ENCODE peak calls at places on chromosomes 16 and 17, in eight cellular contexts. B, A, I, X, E, S, Y and F are unnamed samples.

GRCh38 chr17:32275060-32276042 is 9.7 kb downstream of the RHBDL3 start:
- DNase-seq in B (peak), A (peak), I (peak), X (no peak), E (peak), S (no peak), Y (no peak), F (no peak)

GRCh38 chr16:85612801-85613608 is at the start of gene GSE1:
- DNase-seq in B (peak), A (peak), I (peak), X (peak), E (peak), S (peak), Y (peak), F (peak)

GRCh38 chr17:61579961-61580360 is 11.1 kb downstream of the NACA2 start:
- DNase-seq in B (no peak), A (no peak), I (no peak), X (no peak), E (no peak), S (no peak), Y (no peak), F (no peak)

GRCh38 chr17:60565233-60565632 is 34.8 kb upstream of the PPM1D start:
- DNase-seq in B (no peak), A (no peak), I (no peak), X (no peak), E (no peak), S (no peak), Y (no peak), F (no peak)

GRCh38 chr17:12619444-12620199 is 46.1 kb upstream of the MYOCD start:
- DNase-seq in B (no peak), A (no peak), I (no peak), X (no peak), E (peak), S (no peak), Y (no peak), F (no peak)

GRCh38 chr17:80816241-80817103 is 175.2 kb upstream of the CHMP6 start:
- DNase-seq in B (no peak), A (no peak), I (peak), X (no peak), E (no peak), S (no peak), Y (no peak), F (peak)

GRCh38 chr17:30530346-30531025 is 53.3 kb downstream of the GOSR1 start:
- DNase-seq in B (no peak), A (no peak), I (no peak), X (no peak), E (peak), S (no peak), Y (no peak), F (no peak)

GRCh38 chr17:82054351-82055022 is 2.8 kb downstream of the GPS1 start:
- DNase-seq in B (no peak), A (peak), I (no peak), X (peak), E (no peak), S (no peak), Y (no peak), F (no peak)

GRCh38 chr16:87210949-87211348 is 106.2 kb downstream of the C16orf95 start:
- DNase-seq in B (no peak), A (no peak), I (no peak), X (no peak), E (peak), S (no peak), Y (no peak), F (no peak)

GRCh38 chr17:1169913-1170312 is 9.9 kb downstream of the ABR start:
- DNase-seq in B (no peak), A (no peak), I (no peak), X (no peak), E (no peak), S (no peak), Y (no peak), F (no peak)

GRCh38 chr16:73171380-73171779 is 123.5 kb upstream of the ZFHX3 start:
- DNase-seq in B (no peak), A (no peak), I (no peak), X (no peak), E (no peak), S (no peak), Y (no peak), F (no peak)

GRCh38 chr16:30895592-30896202 is 717 bp upstream of the CTF1 start:
- DNase-seq in B (no peak), A (no peak), I (no peak), X (no peak), E (no peak), S (no peak), Y (no peak), F (no peak)

GRCh38 chr16:81278526-81278925 is 36.2 kb upstream of the GAN start:
- DNase-seq in B (no peak), A (no peak), I (peak), X (no peak), E (no peak), S (no peak), Y (no peak), F (peak)

GRCh38 chr17:1553354-1554266 is 9.0 kb downstream of the PITPNA start:
- DNase-seq in B (no peak), A (no peak), I (peak), X (no peak), E (no peak), S (no peak), Y (no peak), F (no peak)

GRCh38 chr17:17711708-17712141 is 30.5 kb downstream of the RAI1 start:
- DNase-seq in B (no peak), A (no peak), I (no peak), X (no peak), E (no peak), S (no peak), Y (no peak), F (no peak)

GRCh38 chr16:22659933-22660332 is 149.2 kb downstream of the NPIPB5 start:
- DNase-seq in B (no peak), A (no peak), I (no peak), X (no peak), E (no peak), S (no peak), Y (no peak), F (no peak)

GRCh38 chr16:12188674-12189249 is 212.2 kb downstream of the SNX29 start:
- DNase-seq in B (no peak), A (no peak), I (no peak), X (no peak), E (peak), S (no peak), Y (no peak), F (no peak)

GRCh38 chr16:25007284-25007984 is 7.7 kb downstream of the ARHGAP17 start:
- DNase-seq in B (no peak), A (no peak), I (no peak), X (no peak), E (peak), S (no peak), Y (no peak), F (no peak)

GRCh38 chr16:85238233-85238647 is 126.0 kb upstream of the CIBAR2 start:
- DNase-seq in B (no peak), A (peak), I (peak), X (no peak), E (peak), S (peak), Y (no peak), F (peak)

GRCh38 chr17:50170662-50171370 is 5.0 kb downstream of the SGCA start:
- DNase-seq in B (no peak), A (no peak), I (no peak), X (no peak), E (no peak), S (no peak), Y (no peak), F (no peak)

GRCh38 chr17:74565116-74565515 is 2.2 kb downstream of the CD300H start:
- DNase-seq in B (no peak), A (no peak), I (no peak), X (no peak), E (no peak), S (no peak), Y (no peak), F (no peak)

GRCh38 chr17:41625602-41626001 is 1.2 kb upstream of the KRT17 start:
- DNase-seq in B (no peak), A (peak), I (peak), X (no peak), E (no peak), S (no peak), Y (no peak), F (peak)

GRCh38 chr17:59846391-59847165 is 46.2 kb downstream of the TUBD1 start:
- DNase-seq in B (no peak), A (peak), I (peak), X (no peak), E (peak), S (no peak), Y (no peak), F (peak)